ENCODE peak calls at places on chromosomes 3 and 15, in eight cellular contexts. K is IMR-90, U is breast epithelium, I is ovary, M is adrenal gland, D is A549, H is HCT116, J is transverse colon. T is an unnamed sample.

GRCh38 chr3:188890572-188891270 is 281.1 kb upstream of the TPRG1 start:
- DNase-seq in U (no peak), K (peak; percentile 84), D (no peak), I (no peak), J (no peak), M (no peak), H (no peak), T (no peak)

GRCh38 chr3:72702997-72703396 is 145.2 kb downstream of the SHQ1 start:
- DNase-seq in I (no peak), H (no peak), D (no peak), J (no peak), M (no peak), K (no peak), U (no peak), T (no peak)

GRCh38 chr15:91887321-91887720 is 33.8 kb downstream of the SLCO3A1 start:
- DNase-seq in I (no peak), D (no peak), H (no peak), K (no peak), J (no peak), U (no peak), M (no peak), T (no peak)

GRCh38 chr15:80585544-80586018 is 109.5 kb upstream of the ABHD17C start:
- DNase-seq in D (no peak), J (peak; percentile 13), I (no peak), M (no peak), U (no peak), K (no peak), H (peak; percentile 31), T (no peak)

GRCh38 chr15:39925112-39925830 is 5.2 kb upstream of the GPR176 start:
- DNase-seq in H (no peak), I (no peak), D (no peak), U (no peak), J (no peak), K (peak; percentile 77), M (no peak), T (no peak)

GRCh38 chr3:127299276-127299675 is 11.4 kb upstream of the PRR20G start:
- DNase-seq in H (no peak), I (no peak), D (no peak), U (no peak), M (peak; percentile 46), J (no peak), K (no peak), T (no peak)

GRCh38 chr3:178059124-178059523 is 477.1 kb upstream of the KCNMB2 start:
- DNase-seq in I (no peak), H (no peak), M (no peak), D (no peak), K (peak; percentile 57), U (no peak), J (no peak), T (no peak)

GRCh38 chr3:169666079-169666436 is 2.5 kb upstream of the MECOM start:
- DNase-seq in K (no peak), I (no peak), H (no peak), U (no peak), M (no peak), D (no peak), J (no peak), T (no peak)

GRCh38 chr3:159234306-159234705 is 432.5 kb downstream of the MFSD1 start:
- DNase-seq in J (no peak), D (no peak), H (no peak), U (no peak), I (peak; percentile 23), K (no peak), M (no peak), T (no peak)
- H3K27ac ChIP-seq in J (no peak overlapping the region), D (no peak overlapping the region), H (no peak overlapping the region), U (no peak overlapping the region), I (no peak overlapping the region), K (no peak overlapping the region), M (no peak overlapping the region), T (no peak overlapping the region)

DNA sequence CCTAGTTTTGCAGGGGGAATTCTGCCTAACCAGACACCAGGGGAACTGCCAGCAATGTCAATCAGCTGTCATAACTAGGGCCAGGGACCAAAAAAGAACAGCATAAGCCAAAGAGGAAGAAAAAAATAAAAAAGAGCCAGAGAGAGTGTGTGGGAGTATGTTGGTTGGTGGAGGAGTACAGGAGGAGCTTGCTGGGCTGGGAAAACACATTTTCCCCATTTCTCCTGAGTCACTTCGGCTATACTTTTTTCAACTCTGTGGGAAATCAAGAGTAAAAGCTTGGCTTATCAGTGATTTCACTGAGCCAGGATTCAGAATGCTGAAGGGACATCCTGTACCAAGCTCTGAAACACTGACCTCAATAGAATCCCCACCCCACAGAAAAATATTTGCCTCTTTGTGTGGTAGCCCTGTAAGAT is 144.7 kb upstream of the DPH6 start:
- DNase-seq in J (no peak), K (peak; percentile 82), I (peak; percentile 40), D (no peak), H (no peak), U (no peak), M (no peak), T (no peak)
- TF ChIP-seq POLR2A in J (no peak), K (no peak), I (no peak), D (no peak), H (no peak), U (no peak), M (no peak), T (no peak)

GRCh38 chr15:73993211-73993994 is 1.1 kb upstream of the PML start:
- DNase-seq in K (no peak), M (peak; percentile 27), I (no peak), U (no peak), J (no peak), D (no peak), H (no peak), T (peak; percentile 63)

GRCh38 chr15:73991260-73991659 is 835 bp downstream of the STOML1 start:
- DNase-seq in J (peak; percentile 45), I (peak; percentile 74), K (no peak), D (no peak), U (no peak), M (peak; percentile 86), H (no peak), T (peak; percentile 83)

GRCh38 chr15:73990250-73991005 is 1.7 kb downstream of the STOML1 start:
- DNase-seq in H (no peak), U (no peak), I (no peak), J (no peak), D (no peak), M (no peak), K (no peak), T (no peak)

GRCh38 chr15:73992594-73992898 is 451 bp upstream of the STOML1 start:
- DNase-seq in J (no peak), U (no peak), D (no peak), I (no peak), K (no peak), M (peak; percentile 18), H (no peak), T (no peak)

GRCh38 chr15:73991726-73992593 is at the start of gene STOML1:
- DNase-seq in K (peak; percentile 93), I (peak; percentile 90), D (peak; percentile 87), M (peak; percentile 93), J (peak; percentile 95), U (peak; percentile 88), H (peak; percentile 83), T (peak; percentile 93)
- H3K4me1 ChIP-seq in K (peaks cover 27% of the 10 kb centered on the region), I (peaks cover 11% of the 10 kb centered on the region), D (peaks cover 33% of the 10 kb centered on the region), M (peaks cover 42% of the 10 kb centered on the region), J (peaks cover 21% of the 10 kb centered on the region), U (peaks cover 34% of the 10 kb centered on the region), H (peaks cover 63% of the 10 kb centered on the region), T (peaks cover 80% of the 10 kb centered on the region)

DNA sequence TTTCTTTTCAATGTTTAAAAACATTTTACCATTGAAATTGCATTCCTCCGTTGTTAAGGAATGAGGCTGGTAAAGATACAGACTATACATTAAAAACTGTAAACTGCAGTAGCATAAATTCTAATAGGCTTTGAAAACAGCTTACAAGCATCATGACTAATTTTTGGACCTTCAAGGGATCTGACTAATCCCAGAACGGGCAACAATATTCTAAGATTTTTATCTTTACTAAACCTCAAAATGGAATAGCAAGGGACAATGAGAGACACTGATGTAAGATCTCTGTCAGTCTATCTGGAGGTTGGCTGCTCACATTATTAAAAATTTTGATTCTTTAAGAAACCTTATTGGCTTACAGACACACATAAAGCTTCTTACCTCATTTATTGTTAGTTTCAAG is 74.7 kb downstream of the BTD start:
- DNase-seq in J (no peak), I (no peak), H (no peak), K (peak; percentile 28), D (no peak), M (no peak), U (no peak), T (no peak)
- H3K27ac ChIP-seq in J (no peak overlapping the region), I (no peak overlapping the region), H (no peak overlapping the region), K (no peak overlapping the region), D (no peak overlapping the region), M (no peak overlapping the region), U (no peak overlapping the region), T (no peak overlapping the region)

GRCh38 chr15:74399511-74400312 is 32.3 kb upstream of the CYP11A1 start:
- DNase-seq in I (no peak), D (no peak), K (peak; percentile 89), U (no peak), J (peak; percentile 22), M (no peak), H (no peak), T (no peak)

GRCh38 chr15:74400915-74401757 is 32.6 kb downstream of the SEMA7A start:
- DNase-seq in D (no peak), I (no peak), H (no peak), M (no peak), J (no peak), K (no peak), U (no peak), T (no peak)

GRCh38 chr15:74402337-74402839 is 31.4 kb downstream of the SEMA7A start:
- DNase-seq in U (no peak), J (no peak), K (no peak), D (no peak), M (no peak), I (no peak), H (no peak), T (no peak)

GRCh38 chr15:74399100-74399499 is 31.7 kb upstream of the CYP11A1 start:
- DNase-seq in H (no peak), J (no peak), K (no peak), D (no peak), U (no peak), I (no peak), M (no peak), T (no peak)

DNA sequence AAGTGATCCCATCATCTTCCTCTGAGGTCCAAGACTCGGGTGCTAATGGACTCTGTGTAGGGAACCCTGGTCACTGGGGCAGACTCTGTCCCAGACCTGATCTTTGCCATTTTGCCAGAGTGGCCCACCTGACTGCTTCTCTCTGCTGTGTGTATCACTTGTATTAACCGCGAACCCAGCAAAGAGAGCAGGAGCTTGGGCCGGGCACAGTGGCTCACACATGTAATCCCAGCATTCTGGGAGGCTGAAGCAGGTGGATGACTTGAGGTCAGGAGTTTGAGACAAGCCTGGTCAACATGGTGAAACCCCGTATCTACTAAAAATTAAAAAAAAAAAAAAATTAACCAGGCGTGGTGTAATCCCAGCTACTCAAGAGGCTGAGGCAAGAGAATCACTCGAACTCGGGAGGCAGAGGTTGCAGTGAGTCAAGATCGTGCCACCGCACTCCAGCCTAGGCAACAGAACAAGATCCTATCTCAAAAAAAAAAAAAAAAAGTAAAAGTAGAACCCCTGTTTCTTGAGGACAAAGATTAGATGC is 32.9 kb upstream of the CYP11A1 start:
- DNase-seq in K (no peak), M (no peak), H (no peak), D (no peak), I (no peak), J (no peak), U (no peak), T (no peak)
- TF ChIP-seq POLR2A in K (no peak), M (no peak), H (no peak), D (no peak), I (no peak), J (no peak), U (no peak), T (no peak)